ENCODE peak calls at places on chromosomes 7 and 10, in four cellular contexts. O, K, P and J are unnamed samples.

GRCh38 chr10:84193327-84193726 is 1.0 kb upstream of the CDHR1 start:
- DNase-seq in O (no peak), K (no peak), P (no peak), J (no peak)

GRCh38 chr7:121369462-121369861 is 26.6 kb downstream of the FAM3C start:
- DNase-seq in O (no peak), K (no peak), P (peak), J (no peak)

GRCh38 chr7:111232249-111233084 is 141.5 kb downstream of the LRRN3 start:
- DNase-seq in O (no peak), K (no peak), P (peak), J (no peak)

GRCh38 chr7:31104361-31105255 is 52.5 kb downstream of the ADCYAP1R1 start:
- DNase-seq in O (no peak), K (no peak), P (no peak), J (no peak)

GRCh38 chr10:111130471-111130870 is 53.6 kb downstream of the ADRA2A start:
- DNase-seq in O (no peak), K (no peak), P (no peak), J (no peak)

GRCh38 chr10:48406204-48406603 is 99.7 kb downstream of the MAPK8 start:
- DNase-seq in O (no peak), K (no peak), P (no peak), J (peak)

GRCh38 chr7:37445064-37445723 is 3.5 kb downstream of the ELMO1 start:
- DNase-seq in O (no peak), K (no peak), P (no peak), J (no peak)

GRCh38 chr10:70190581-70190980 is 20.3 kb upstream of the SAR1A start:
- DNase-seq in O (no peak), K (no peak), P (no peak), J (no peak)

GRCh38 chr7:133705596-133705995 is 421.5 kb upstream of the LRGUK start:
- DNase-seq in O (no peak), K (no peak), P (no peak), J (no peak)

GRCh38 chr10:27745380-27745718 is 270 bp downstream of the MKX start:
- DNase-seq in O (no peak), K (no peak), P (no peak), J (no peak)

GRCh38 chr10:78688945-78689935 is 379.5 kb upstream of the ZMIZ1 start:
- DNase-seq in O (no peak), K (no peak), P (no peak), J (no peak)

GRCh38 chr10:130233426-130233825 is 97.2 kb downstream of the GLRX3 start:
- DNase-seq in O (no peak), K (no peak), P (no peak), J (no peak)
- TF ChIP-seq ELF4 in O (no peak), K (no peak), P (no peak), J (no peak)

GRCh38 chr10:73408978-73409521 is 4.8 kb downstream of the ANXA7 start:
- DNase-seq in O (no peak), K (no peak), P (no peak), J (no peak)

GRCh38 chr10:73405556-73405955 is 8.3 kb downstream of the ANXA7 start:
- DNase-seq in O (no peak), K (no peak), P (no peak), J (no peak)

GRCh38 chr10:73407495-73407894 is 6.4 kb downstream of the ANXA7 start:
- DNase-seq in O (no peak), K (no peak), P (no peak), J (no peak)

GRCh38 chr10:73406863-73407262 is 7.0 kb downstream of the ANXA7 start:
- DNase-seq in O (no peak), K (no peak), P (no peak), J (peak)

DNA sequence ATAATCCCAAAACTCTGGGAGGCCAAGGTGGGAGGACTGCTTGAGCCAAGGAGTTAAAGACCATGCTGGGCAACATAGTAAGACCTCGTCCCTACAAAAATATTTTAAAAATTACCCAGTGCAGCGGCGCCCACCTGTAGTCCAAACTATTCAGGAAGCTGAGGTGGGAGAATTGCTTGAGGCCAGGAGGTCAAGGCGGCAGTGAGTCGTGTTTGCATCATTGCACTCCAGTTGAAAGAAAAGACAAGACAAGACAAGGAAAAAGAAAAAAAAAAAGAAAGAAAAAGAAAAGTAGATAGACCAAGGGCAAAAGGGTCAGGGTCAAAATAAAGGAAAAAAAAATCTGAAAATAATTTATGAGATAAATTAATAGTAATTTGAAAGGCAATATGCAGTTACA is 5.8 kb downstream of the ANXA7 start:
- DNase-seq in O (no peak), K (no peak), P (no peak), J (no peak)
- TF ChIP-seq ELF4 in O (no peak), K (no peak), P (no peak), J (no peak)

GRCh38 chr7:17095001-17095574 is 203.4 kb upstream of the AHR start:
- DNase-seq in O (no peak), K (no peak), P (no peak), J (no peak)
- TF ChIP-seq ELF4 in O (no peak), K (no peak), P (no peak), J (no peak)

GRCh38 chr7:155506854-155507337 is 39.5 kb downstream of the CNPY1 start:
- DNase-seq in O (peak), K (peak), P (no peak), J (no peak)

GRCh38 chr7:155509725-155510551 is 36.4 kb downstream of the CNPY1 start:
- DNase-seq in O (peak), K (peak), P (no peak), J (no peak)

GRCh38 chr7:155508372-155509024 is 37.9 kb downstream of the CNPY1 start:
- DNase-seq in O (no peak), K (no peak), P (no peak), J (no peak)

GRCh38 chr7:155509025-155509724 is 37.2 kb downstream of the CNPY1 start:
- DNase-seq in O (no peak), K (no peak), P (no peak), J (no peak)

DNA sequence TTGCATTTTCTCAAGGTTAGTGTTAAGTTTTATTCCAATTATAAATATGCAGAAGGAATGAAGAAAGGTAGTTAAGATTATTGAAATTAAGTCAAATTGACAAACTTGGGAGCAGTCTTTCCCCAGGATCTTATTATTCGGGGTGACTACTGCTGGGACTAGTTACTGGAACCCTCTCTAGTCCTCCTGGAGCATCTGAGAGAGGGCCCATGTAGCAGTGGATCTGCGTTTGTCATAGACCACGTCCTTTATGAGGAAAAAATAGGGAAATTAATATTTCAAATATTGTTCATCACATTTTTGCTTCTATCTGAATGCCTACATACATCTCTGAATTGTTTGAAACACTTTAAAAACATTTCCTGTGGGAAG is 41.0 kb downstream of the CNPY1 start:
- DNase-seq in O (no peak), K (no peak), P (no peak), J (no peak)
- TF ChIP-seq ELF4 in O (no peak), K (no peak), P (no peak), J (no peak)

DNA sequence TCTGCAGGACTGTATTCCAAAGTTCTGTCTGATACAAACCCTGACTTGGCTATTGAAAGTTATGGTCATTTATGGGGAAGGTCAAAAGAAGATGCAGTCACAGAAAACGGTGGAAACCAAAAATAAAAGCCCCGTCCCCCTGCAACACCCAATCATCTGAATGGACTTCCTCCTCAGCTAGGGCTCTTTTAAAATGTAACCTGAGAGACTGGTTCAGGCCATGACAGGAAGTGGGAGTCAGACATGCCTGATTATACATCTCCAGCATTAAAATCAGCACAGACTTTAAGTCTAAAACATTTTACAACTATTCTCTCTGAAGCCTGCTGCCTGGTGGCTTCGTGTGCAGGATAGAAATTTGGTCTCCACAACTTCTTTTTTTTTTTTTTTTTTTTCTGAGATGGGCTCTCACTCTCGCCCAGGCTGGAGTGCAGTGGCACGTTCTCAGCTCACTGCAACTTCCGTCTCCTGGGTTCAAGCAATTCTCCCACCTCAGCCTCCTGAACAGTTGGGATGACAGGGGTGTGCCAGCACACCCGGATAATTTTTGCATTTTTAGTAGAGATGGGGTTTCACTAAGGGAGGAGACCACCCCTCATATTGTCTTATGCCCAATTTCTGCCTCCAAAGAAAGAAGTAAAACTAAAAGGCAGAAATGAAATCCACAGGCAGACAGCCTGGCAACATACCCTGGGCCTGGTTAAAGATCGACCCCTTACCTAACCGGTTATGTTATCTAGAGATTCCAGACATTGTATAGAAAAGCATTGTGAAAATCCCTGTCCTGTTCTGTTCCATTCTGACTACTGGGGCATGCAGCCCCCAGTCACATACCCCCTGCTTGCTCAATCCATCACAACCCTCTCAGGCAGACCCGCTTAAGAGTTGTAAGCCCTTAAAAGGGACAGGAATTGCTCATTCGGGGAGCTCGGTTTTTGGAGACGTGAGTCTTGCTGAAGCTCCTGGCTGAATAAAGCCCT is 30.1 kb downstream of the HACD1 start:
- DNase-seq in O (no peak), K (no peak), P (no peak), J (no peak)
- TF ChIP-seq ELF4 in O (no peak), K (no peak), P (no peak), J (no peak)

GRCh38 chr10:101694674-101695403 is at the start of gene FBXW4:
- DNase-seq in O (peak), K (peak), P (peak), J (peak)
- TF ChIP-seq ELF4 in O (no peak), K (no peak), P (peak), J (no peak)

GRCh38 chr10:12340371-12340770 is 9.0 kb upstream of the CAMK1D start:
- DNase-seq in O (no peak), K (no peak), P (no peak), J (no peak)
- TF ChIP-seq ELF4 in O (no peak), K (no peak), P (no peak), J (no peak)

DNA sequence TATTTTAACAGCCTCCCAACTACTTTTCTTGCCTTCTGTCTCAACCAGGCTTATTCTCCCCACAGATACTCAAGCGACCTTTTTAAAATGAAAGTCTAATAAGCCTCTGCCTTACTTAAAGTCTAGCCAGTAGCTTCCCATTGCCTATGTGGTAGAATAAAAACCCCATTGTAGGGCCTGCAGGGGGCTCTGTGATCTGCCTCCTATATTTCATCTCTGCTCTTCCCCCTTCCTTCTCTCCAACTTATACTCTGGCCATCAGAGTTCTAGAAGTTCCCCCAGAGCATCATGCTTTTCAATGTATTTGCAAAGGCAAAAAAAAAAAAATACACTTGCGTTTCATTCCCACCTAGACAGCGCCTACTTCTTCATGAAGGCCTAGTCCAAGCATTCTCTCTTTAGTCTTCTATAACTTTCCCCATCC is 167.7 kb upstream of the ADO start:
- DNase-seq in O (no peak), K (no peak), P (no peak), J (no peak)
- TF ChIP-seq ELF4 in O (no peak), K (no peak), P (no peak), J (no peak)

GRCh38 chr7:29147821-29148220 is 1.5 kb upstream of the CPVL start:
- DNase-seq in O (no peak), K (no peak), P (no peak), J (no peak)
- TF ChIP-seq ELF4 in O (no peak), K (no peak), P (no peak), J (no peak)

GRCh38 chr10:49817845-49818244 is 55.7 kb upstream of the OGDHL start:
- DNase-seq in O (no peak), K (no peak), P (no peak), J (no peak)
- TF ChIP-seq ELF4 in O (no peak), K (no peak), P (no peak), J (no peak)